ENCODE peak calls at places on chromosomes 3 and 15, in seven cellular contexts. D is naive thymus-derived CD8-positive, alpha-beta T cell; E is heart right ventricle; G is T-cell; N is left colon; X is IMR-90; V is CD4-positive, CD25-positive, alpha-beta regulatory T cell. J is an unnamed sample.

GRCh38 chr3:177626014-177626413 is 428.7 kb upstream of the TBL1XR1 start:
- ATAC-seq in X (no peak), D (no peak), G (no peak), N (no peak), E (no peak), V (no peak), J (no peak)

GRCh38 chr3:124097362-124098120 is 105.6 kb upstream of the ROPN1 start:
- ATAC-seq in E (peak), X (no peak), N (no peak), G (no peak), D (no peak), V (no peak), J (no peak)

GRCh38 chr3:72176537-72177041 is 391.6 kb upstream of the PROK2 start:
- ATAC-seq in N (peak), X (no peak), E (no peak), D (peak), V (peak), G (no peak), J (peak)

GRCh38 chr3:124157748-124158147 is 165.8 kb upstream of the ROPN1 start:
- ATAC-seq in E (no peak), G (no peak), X (no peak), D (no peak), V (no peak), N (no peak), J (no peak)

GRCh38 chr3:144636833-144637232 is 665.2 kb downstream of the DIPK2A start:
- ATAC-seq in X (no peak), G (no peak), E (no peak), V (no peak), N (no peak), D (no peak), J (no peak)

GRCh38 chr15:83983634-83984458 is 251.7 kb upstream of the GOLGA6L4 start:
- ATAC-seq in N (no peak), V (no peak), D (no peak), G (no peak), E (no peak), X (no peak), J (no peak)

GRCh38 chr15:66024998-66025397 is 155.7 kb downstream of the RAB11A start:
- ATAC-seq in N (no peak), D (no peak), E (no peak), V (no peak), G (no peak), X (no peak), J (no peak)

GRCh38 chr3:140972833-140973232 is 31.2 kb downstream of the SLC25A36 start:
- ATAC-seq in X (peak), N (peak), G (no peak), E (peak), D (peak), V (no peak), J (no peak)

GRCh38 chr15:92779874-92780273 is 120.2 kb upstream of the CHD2 start:
- ATAC-seq in G (no peak), V (no peak), X (no peak), N (no peak), D (no peak), E (no peak), J (no peak)

J was measured in esophagus mucosa.